ENCODE peak calls at places on chromosomes 6 and 20, in six cellular contexts. J is left ventricle myocardium inferior, Z is fibroblast of lung, R is HT-29, S is left ventricle myocardium superior, F is adrenal gland. L is an unnamed sample.

GRCh38 chr20:48186447-48186846 is 401.2 kb upstream of the SULF2 start:
- DNase-seq in J (no peak), Z (no peak), R (no peak), S (no peak), F (no peak), L (no peak)

GRCh38 chr6:123808556-123808955 is 4.9 kb downstream of the NKAIN2 start:
- DNase-seq in J (no peak), Z (no peak), R (no peak), S (no peak), F (no peak), L (no peak)

GRCh38 chr20:59455392-59456341 is 148.7 kb upstream of the PHACTR3 start:
- DNase-seq in J (peak), Z (peak), R (peak), S (peak), F (peak), L (no peak)

GRCh38 chr20:46501961-46502360 is 11.4 kb downstream of the ZNF334 start:
- DNase-seq in J (no peak), Z (no peak), R (no peak), S (no peak), F (no peak), L (no peak)

GRCh38 chr6:134642217-134642616 is 307.7 kb downstream of the ALDH8A1 start:
- DNase-seq in J (no peak), Z (peak), R (no peak), S (no peak), F (no peak), L (no peak)

GRCh38 chr6:129774697-129775447 is 64.9 kb upstream of the ARHGAP18 start:
- DNase-seq in J (peak), Z (peak), R (peak), S (peak), F (peak), L (peak)

GRCh38 chr6:104940881-104941693 is 15.8 kb upstream of the LIN28B start:
- DNase-seq in J (no peak), Z (peak), R (no peak), S (peak), F (peak), L (peak)

GRCh38 chr20:2701671-2702081 is 9.1 kb downstream of the EBF4 start:
- DNase-seq in J (no peak), Z (no peak), R (no peak), S (no peak), F (no peak), L (peak)

GRCh38 chr6:134080171-134080795 is 27.9 kb upstream of the SLC2A12 start:
- DNase-seq in J (no peak), Z (no peak), R (no peak), S (no peak), F (no peak), L (no peak)

GRCh38 chr6:102717737-102718427 is 1324.4 kb downstream of the GRIK2 start:
- DNase-seq in J (no peak), Z (no peak), R (no peak), S (no peak), F (no peak), L (no peak)

GRCh38 chr6:7417684-7418083 is 28.1 kb downstream of the RIOK1 start:
- DNase-seq in J (no peak), Z (peak), R (no peak), S (no peak), F (no peak), L (no peak)

GRCh38 chr6:152329640-152330202 is 307.4 kb downstream of the SYNE1 start:
- DNase-seq in J (no peak), Z (no peak), R (no peak), S (no peak), F (no peak), L (no peak)

GRCh38 chr20:62246872-62247652 is 8.7 kb downstream of the OSBPL2 start:
- DNase-seq in J (peak), Z (no peak), R (no peak), S (peak), F (peak), L (no peak)

GRCh38 chr6:93575495-93575894 is 156.1 kb upstream of the EPHA7 start:
- DNase-seq in J (no peak), Z (no peak), R (no peak), S (no peak), F (no peak), L (no peak)

GRCh38 chr20:2217857-2218529 is 77.8 kb upstream of the TGM3 start:
- DNase-seq in J (no peak), Z (no peak), R (no peak), S (no peak), F (peak), L (no peak)

GRCh38 chr6:50077385-50077784 is 27.7 kb upstream of the DEFB112 start:
- DNase-seq in J (no peak), Z (no peak), R (no peak), S (no peak), F (no peak), L (no peak)

GRCh38 chr6:90538651-90539050 is 48.2 kb downstream of the MAP3K7 start:
- DNase-seq in J (no peak), Z (peak), R (no peak), S (no peak), F (peak), L (no peak)

GRCh38 chr20:29689411-29690225 is 1567.8 kb upstream of the DEFB115 start:
- DNase-seq in J (peak), Z (no peak), R (no peak), S (peak), F (no peak), L (no peak)

GRCh38 chr6:137261393-137262154 is 42.4 kb upstream of the IFNGR1 start:
- DNase-seq in J (no peak), Z (peak), R (peak), S (no peak), F (no peak), L (no peak)

GRCh38 chr6:74967821-74968220 is 238.0 kb downstream of the COL12A1 start:
- DNase-seq in J (no peak), Z (no peak), R (no peak), S (no peak), F (no peak), L (no peak)

GRCh38 chr6:85594197-85594930 is 706 bp upstream of the SNX14 start:
- DNase-seq in J (no peak), Z (peak), R (peak), S (no peak), F (peak), L (no peak)

GRCh38 chr6:88376759-88377387 is 210.7 kb upstream of the CNR1 start:
- DNase-seq in J (no peak), Z (peak), R (no peak), S (no peak), F (no peak), L (no peak)

GRCh38 chr20:5172903-5173463 is 46.2 kb downstream of the CDS2 start:
- DNase-seq in J (no peak), Z (no peak), R (no peak), S (no peak), F (no peak), L (no peak)